ENCODE peak calls at places on chromosome 10, in four cellular contexts. Y is GM12878, N is HepG2, T is K562. Q is an unnamed sample.
A peak's percentile ranks its signal among the peaks of the same experiment; 100 is the strongest.

GRCh38 chr10:128316925-128317324 is 190.7 kb upstream of the MKI67 start:
- DNase-seq in Y (no peak), N (no peak), T (no peak), Q (no peak)

GRCh38 chr10:101545898-101546297 is 42.2 kb downstream of the POLL start:
- DNase-seq in N (no peak), Y (no peak), T (peak; percentile 25), Q (no peak)

GRCh38 chr10:117530791-117531190 is 11.8 kb upstream of the EMX2 start:
- DNase-seq in T (no peak), N (no peak), Y (no peak), Q (no peak)

GRCh38 chr10:78656815-78657621 is 411.7 kb upstream of the ZMIZ1 start:
- DNase-seq in T (no peak), N (peak; percentile 90), Y (no peak), Q (no peak)

GRCh38 chr10:70622541-70622940 is 20.0 kb upstream of the PRF1 start:
- DNase-seq in N (no peak), T (no peak), Y (no peak), Q (no peak)

GRCh38 chr10:127973810-127974311 is 67.0 kb downstream of the PTPRE start:
- DNase-seq in N (no peak), T (no peak), Y (no peak), Q (no peak)

GRCh38 chr10:4676566-4676965 is 149.4 kb upstream of the AKR1E2 start:
- DNase-seq in T (no peak), N (no peak), Y (no peak), Q (no peak)

GRCh38 chr10:29861811-29862505 is 197.4 kb downstream of the JCAD start:
- DNase-seq in Y (no peak), N (no peak), T (no peak), Q (no peak)

GRCh38 chr10:60434418-60435046 is 44.9 kb upstream of the ANK3 start:
- DNase-seq in Y (no peak), T (peak; percentile 54), N (peak; percentile 35), Q (peak; percentile 50)

GRCh38 chr10:93579089-93579488 is 12.6 kb downstream of the FFAR4 start:
- DNase-seq in N (peak; percentile 60), T (no peak), Y (no peak), Q (no peak)

GRCh38 chr10:125102216-125102615 is 58.1 kb downstream of the CTBP2 start:
- DNase-seq in N (peak; percentile 22), T (no peak), Y (no peak), Q (no peak)
- TF ChIP-seq FOXK2 in N (no peak), T (no peak), Y (no peak), Q (no peak)

GRCh38 chr10:119477444-119477843 is 65.1 kb downstream of the RGS10 start:
- DNase-seq in Y (peak; percentile 47), N (no peak), T (no peak), Q (no peak)
- TF ChIP-seq FOXK2 in Y (no peak), N (no peak), T (no peak), Q (no peak)

DNA sequence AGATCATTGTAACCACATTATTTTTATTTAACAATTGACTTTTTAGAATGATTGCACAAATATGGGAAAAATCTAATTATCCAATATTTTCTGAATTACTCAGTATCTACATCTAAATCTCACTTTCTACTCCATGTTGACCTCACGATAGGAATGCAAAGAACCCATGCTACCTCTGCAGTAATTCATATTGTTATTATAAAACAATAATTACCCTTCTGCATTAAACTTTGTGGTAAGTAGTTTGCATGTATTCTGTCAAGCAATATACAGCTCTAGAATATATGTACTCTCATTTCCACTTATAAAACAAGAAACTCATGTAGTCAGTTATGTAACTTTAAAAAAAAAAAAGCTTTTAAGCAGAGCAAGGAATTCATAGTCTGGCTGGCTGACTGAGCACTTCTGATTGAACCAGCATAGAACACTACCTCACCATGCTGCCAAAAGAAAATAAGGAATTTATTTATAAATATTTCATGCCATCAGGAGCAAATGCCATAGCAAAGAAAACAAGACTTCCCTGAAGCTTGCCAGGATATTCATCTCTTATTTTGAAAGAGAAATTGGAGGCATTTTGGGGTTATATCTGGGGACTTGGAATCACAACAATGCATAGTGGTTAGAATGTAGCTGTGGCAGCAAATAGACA is 895.7 kb downstream of the XPNPEP1 start:
- DNase-seq in N (no peak), Y (no peak), T (no peak), Q (no peak)
- TF ChIP-seq FOXK2 in N (no peak), Y (no peak), T (no peak), Q (no peak)

GRCh38 chr10:77532068-77532467 is 105.5 kb downstream of the KCNMA1 start:
- DNase-seq in T (no peak), N (no peak), Y (no peak), Q (no peak)

GRCh38 chr10:77531441-77532001 is 106.1 kb downstream of the KCNMA1 start:
- DNase-seq in N (no peak), Y (no peak), T (peak; percentile 19), Q (peak; percentile 25)

GRCh38 chr10:77533156-77533886 is 104.3 kb downstream of the KCNMA1 start:
- DNase-seq in N (no peak), Y (no peak), T (no peak), Q (no peak)

GRCh38 chr10:77537051-77537450 is 100.6 kb downstream of the KCNMA1 start:
- DNase-seq in Y (no peak), T (no peak), N (no peak), Q (no peak)

GRCh38 chr10:77533887-77534278 is 103.7 kb downstream of the KCNMA1 start:
- DNase-seq in T (no peak), N (no peak), Y (no peak), Q (no peak)
- TF ChIP-seq FOXK2 in T (no peak), N (no peak), Y (no peak), Q (no peak)

Q was measured in HEK293T.